ENCODE peak calls at places on chromosomes 4 and X, in eight cellular contexts. U is GM23338, W is GM23248, Y is HCT116, M is endothelial cell of umbilical vein, D is keratinocyte, J is PC-9, R is K562. L is an unnamed sample. For H3K4me1, the result is how much of the 10 kb centered on the place peaks cover.

GRCh38 chr4:48081196-48081595 is 52.9 kb downstream of the TXK start:
- DNase-seq in U (no peak), W (no peak), Y (no peak), M (peak), D (no peak), J (peak), R (no peak), L (no peak)

GRCh38 chr4:184536070-184536880 is 61.9 kb upstream of the IRF2 start:
- DNase-seq in U (peak), W (peak), Y (no peak), M (no peak), D (no peak), J (no peak), R (no peak), L (no peak)

GRCh38 chr4:57405359-57405758 is 295.2 kb upstream of the IGFBP7 start:
- DNase-seq in U (no peak), W (peak), Y (no peak), M (no peak), D (peak), J (peak), R (no peak), L (no peak)

GRCh38 chr4:61273237-61273636 is 73.1 kb downstream of the ADGRL3 start:
- DNase-seq in U (no peak), W (no peak), Y (no peak), M (no peak), D (no peak), J (no peak), R (no peak), L (no peak)

GRCh38 chr4:46390353-46391058 is 578 bp upstream of the GABRA2 start:
- DNase-seq in U (peak), W (no peak), Y (no peak), M (no peak), D (no peak), J (no peak), R (no peak), L (peak)

GRCh38 chr4:54781771-54782170 is 124.0 kb downstream of the KIT start:
- DNase-seq in U (no peak), W (peak), Y (no peak), M (no peak), D (no peak), J (no peak), R (no peak), L (no peak)

GRCh38 chr4:137393043-137393442 is 139.3 kb downstream of the PCDH18 start:
- DNase-seq in U (no peak), W (no peak), Y (no peak), M (no peak), D (no peak), J (no peak), R (no peak), L (peak)

GRCh38 chr4:121306932-121307331 is 73.9 kb downstream of the QRFPR start:
- DNase-seq in U (no peak), W (no peak), Y (no peak), M (no peak), D (no peak), J (no peak), R (no peak), L (no peak)

GRCh38 chr4:166458756-166459155 is 585.7 kb downstream of the TLL1 start:
- DNase-seq in U (no peak), W (peak), Y (no peak), M (no peak), D (no peak), J (no peak), R (no peak), L (no peak)

GRCh38 chr4:24497221-24497620 is 87.1 kb downstream of the DHX15 start:
- DNase-seq in U (no peak), W (peak), Y (no peak), M (no peak), D (no peak), J (no peak), R (no peak), L (no peak)

GRCh38 chrX:48035891-48036290 is 29.1 kb downstream of the SPACA5 start:
- DNase-seq in U (no peak), W (no peak), Y (no peak), M (peak), D (no peak), J (no peak), R (no peak), L (no peak)

GRCh38 chr4:183945741-183946140 is 40.6 kb downstream of the STOX2 start:
- DNase-seq in U (no peak), W (no peak), Y (no peak), M (no peak), D (no peak), J (no peak), R (no peak), L (no peak)

GRCh38 chr4:80362578-80363181 is 27.1 kb downstream of the CFAP299 start:
- DNase-seq in U (peak), W (peak), Y (peak), M (peak), D (no peak), J (no peak), R (no peak), L (peak)

GRCh38 chr4:139167774-139168444 is 9.1 kb downstream of the ELF2 start:
- DNase-seq in U (peak), W (peak), Y (peak), M (peak), D (peak), J (peak), R (no peak), L (no peak)

GRCh38 chr4:147160908-147161513 is 215.3 kb upstream of the TTC29 start:
- DNase-seq in U (peak), W (peak), Y (peak), M (peak), D (peak), J (no peak), R (peak), L (peak)

GRCh38 chr4:25799522-25799921 is 63.3 kb downstream of the SEL1L3 start:
- DNase-seq in U (no peak), W (no peak), Y (no peak), M (no peak), D (no peak), J (no peak), R (no peak), L (no peak)

GRCh38 chr4:22014222-22014741 is 65.7 kb upstream of the KCNIP4 start:
- DNase-seq in U (no peak), W (peak), Y (no peak), M (no peak), D (no peak), J (no peak), R (no peak), L (no peak)

GRCh38 chr4:146330392-146330791 is 116.1 kb downstream of the REELD1 start:
- DNase-seq in U (no peak), W (peak), Y (no peak), M (peak), D (no peak), J (no peak), R (no peak), L (no peak)

GRCh38 chr4:156971168-156971601 is 414 bp downstream of the PDGFC start:
- DNase-seq in U (peak), W (no peak), Y (no peak), M (no peak), D (no peak), J (no peak), R (no peak), L (peak)

GRCh38 chr4:25180524-25181131 is 20.4 kb upstream of the SEPSECS start:
- DNase-seq in U (peak), W (peak), Y (peak), M (peak), D (no peak), J (peak), R (peak), L (peak)

GRCh38 chr4:184284336-184284690 is 66.6 kb upstream of the ENPP6 start:
- DNase-seq in U (no peak), W (no peak), Y (no peak), M (no peak), D (no peak), J (no peak), R (peak), L (no peak)

GRCh38 chr4:58061967-58062366 is 951.8 kb upstream of the IGFBP7 start:
- DNase-seq in U (peak), W (no peak), Y (no peak), M (no peak), D (no peak), J (no peak), R (no peak), L (peak)

GRCh38 chrX:15277594-15277993 is 7.7 kb upstream of the ASB9 start:
- DNase-seq in U (no peak), W (no peak), Y (no peak), M (no peak), D (no peak), J (no peak), R (no peak), L (no peak)

GRCh38 chr4:8705161-8706145 is 112.9 kb downstream of the CPZ start:
- DNase-seq in U (no peak), W (no peak), Y (no peak), M (no peak), D (no peak), J (no peak), R (no peak), L (peak)

GRCh38 chr4:173218411-173219125 is 50.0 kb downstream of the GALNT7 start:
- DNase-seq in U (no peak), W (peak), Y (peak), M (peak), D (no peak), J (peak), R (peak), L (no peak)

GRCh38 chrX:131826572-131826971 is 196.5 kb upstream of the STK26 start:
- DNase-seq in U (no peak), W (no peak), Y (no peak), M (no peak), D (no peak), J (no peak), R (no peak), L (no peak)

GRCh38 chrX:129637217-129638109 is 17.3 kb downstream of the APLN start:
- DNase-seq in U (peak), W (peak), Y (peak), M (peak), D (no peak), J (peak), R (peak), L (peak)
- H3K4me1 ChIP-seq in U (under half), W (under half), Y (under half), M (under half), D (under half), J (under half), R (under half), L (under half)

DNA sequence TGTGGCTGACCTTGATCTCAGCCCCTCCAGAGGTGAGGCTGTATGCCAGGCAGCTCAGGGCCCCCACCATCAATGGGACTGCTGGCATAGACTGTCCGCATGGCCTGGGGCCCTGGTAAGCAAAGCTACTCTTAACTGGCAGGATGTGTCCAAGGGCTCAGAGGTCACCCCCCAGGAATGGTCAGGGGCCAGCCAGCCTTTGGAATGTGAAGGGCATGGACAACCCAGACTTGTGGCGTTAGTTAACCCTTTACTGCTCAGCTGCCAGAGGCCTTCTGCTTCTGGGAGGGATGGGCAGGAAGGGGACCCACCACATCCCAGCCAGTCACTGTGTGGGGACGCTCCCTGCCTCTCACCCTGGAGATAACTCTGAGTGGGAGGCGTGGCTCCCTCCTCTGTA is 80.1 kb upstream of the PSAPL1 start:
- DNase-seq in U (no peak), W (no peak), Y (no peak), M (no peak), D (no peak), J (no peak), R (no peak), L (no peak)
- TF ChIP-seq EZH2 in U (no peak), W (no peak), Y (no peak), M (no peak), D (no peak), J (no peak), R (no peak), L (no peak)

GRCh38 chr4:159107203-159107921 is 4.5 kb downstream of the RAPGEF2 start:
- DNase-seq in U (no peak), W (peak), Y (no peak), M (peak), D (no peak), J (no peak), R (no peak), L (no peak)
- H3K4me1 ChIP-seq in U (half or more), W (under half), Y (under half), M (under half), D (under half), J (under half), R (under half), L (under half)

DNA sequence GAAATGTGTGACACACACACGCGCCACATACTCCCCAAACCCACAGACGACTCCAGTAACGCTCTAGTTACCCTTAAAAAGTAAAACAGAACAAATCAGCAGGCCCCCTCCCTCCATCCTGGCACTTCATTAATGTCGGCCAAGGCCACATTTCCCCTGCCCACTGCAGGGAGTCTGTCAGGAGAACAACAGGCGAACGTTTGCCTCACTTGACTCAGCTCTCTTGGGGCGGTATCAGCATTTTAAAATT is 671 bp upstream of the FHIP1A start:
- DNase-seq in U (peak), W (no peak), Y (no peak), M (no peak), D (no peak), J (no peak), R (no peak), L (no peak)
- TF ChIP-seq EZH2 in U (no peak), W (no peak), Y (no peak), M (peak), D (no peak), J (no peak), R (no peak), L (peak)

L was measured in neural progenitor cell.